ENCODE peak calls at places on chromosomes 7 and 10, in six cellular contexts. One of them, this sample, is unnamed.

GRCh38 chr7:105284014-105284413 is 104.7 kb downstream of the SRPK2 start:
- DNase-seq in epithelial cell of esophagus: no peak
- DNase-seq in AG09309: no peak
- DNase-seq in PC-3: no peak
- DNase-seq in fibroblast of lung: no peak
- DNase-seq in uterus: no peak
- DNase-seq in this sample: no peak

GRCh38 chr7:44634839-44635591 is 28.6 kb downstream of the OGDH start:
- DNase-seq in epithelial cell of esophagus: no peak
- DNase-seq in AG09309: no peak
- DNase-seq in PC-3: no peak
- DNase-seq in fibroblast of lung: no peak
- DNase-seq in uterus: no peak
- DNase-seq in this sample: no peak

GRCh38 chr7:127252736-127253288 is at the start of gene GRM8:
- DNase-seq in epithelial cell of esophagus: peak
- DNase-seq in AG09309: no peak
- DNase-seq in PC-3: peak
- DNase-seq in fibroblast of lung: peak
- DNase-seq in uterus: peak
- DNase-seq in this sample: no peak

GRCh38 chr10:88931548-88931947 is 21.0 kb downstream of the ACTA2 start:
- DNase-seq in epithelial cell of esophagus: no peak
- DNase-seq in AG09309: no peak
- DNase-seq in PC-3: no peak
- DNase-seq in fibroblast of lung: peak
- DNase-seq in uterus: no peak
- DNase-seq in this sample: no peak

GRCh38 chr10:30000802-30001571 is 58.4 kb downstream of the JCAD start:
- DNase-seq in epithelial cell of esophagus: peak
- DNase-seq in AG09309: peak
- DNase-seq in PC-3: peak
- DNase-seq in fibroblast of lung: peak
- DNase-seq in uterus: peak
- DNase-seq in this sample: peak

GRCh38 chr7:31492086-31492485 is 21.8 kb upstream of the ITPRID1 start:
- DNase-seq in epithelial cell of esophagus: no peak
- DNase-seq in AG09309: no peak
- DNase-seq in PC-3: no peak
- DNase-seq in fibroblast of lung: no peak
- DNase-seq in uterus: no peak
- DNase-seq in this sample: no peak

GRCh38 chr10:132398566-132398991 is 1.6 kb downstream of the PWWP2B start:
- DNase-seq in epithelial cell of esophagus: no peak
- DNase-seq in AG09309: no peak
- DNase-seq in PC-3: no peak
- DNase-seq in fibroblast of lung: no peak
- DNase-seq in uterus: peak
- DNase-seq in this sample: no peak

GRCh38 chr10:112858990-112859520 is 91.0 kb upstream of the TCF7L2 start:
- DNase-seq in epithelial cell of esophagus: no peak
- DNase-seq in AG09309: no peak
- DNase-seq in PC-3: no peak
- DNase-seq in fibroblast of lung: no peak
- DNase-seq in uterus: no peak
- DNase-seq in this sample: no peak

GRCh38 chr7:3294432-3295100 is 6.5 kb upstream of the SDK1 start:
- DNase-seq in epithelial cell of esophagus: peak
- DNase-seq in AG09309: no peak
- DNase-seq in PC-3: peak
- DNase-seq in fibroblast of lung: no peak
- DNase-seq in uterus: no peak
- DNase-seq in this sample: no peak

GRCh38 chr7:19122018-19122588 is 4.7 kb upstream of the TWIST1 start:
- DNase-seq in epithelial cell of esophagus: peak
- DNase-seq in AG09309: no peak
- DNase-seq in PC-3: peak
- DNase-seq in fibroblast of lung: peak
- DNase-seq in uterus: no peak
- DNase-seq in this sample: peak

GRCh38 chr10:27635290-27635689 is 110.3 kb downstream of the MKX start:
- DNase-seq in epithelial cell of esophagus: no peak
- DNase-seq in AG09309: no peak
- DNase-seq in PC-3: no peak
- DNase-seq in fibroblast of lung: no peak
- DNase-seq in uterus: no peak
- DNase-seq in this sample: no peak

GRCh38 chr10:49738616-49739360 is 23.3 kb downstream of the OGDHL start:
- DNase-seq in epithelial cell of esophagus: no peak
- DNase-seq in AG09309: no peak
- DNase-seq in PC-3: no peak
- DNase-seq in fibroblast of lung: no peak
- DNase-seq in uterus: no peak
- DNase-seq in this sample: no peak

GRCh38 chr7:30721211-30721610 is 30.7 kb upstream of the INMT start:
- DNase-seq in epithelial cell of esophagus: no peak
- DNase-seq in AG09309: no peak
- DNase-seq in PC-3: no peak
- DNase-seq in fibroblast of lung: no peak
- DNase-seq in uterus: no peak
- DNase-seq in this sample: no peak

GRCh38 chr7:120931243-120931642 is 19.3 kb upstream of the ING3 start:
- DNase-seq in epithelial cell of esophagus: no peak
- DNase-seq in AG09309: no peak
- DNase-seq in PC-3: peak
- DNase-seq in fibroblast of lung: peak
- DNase-seq in uterus: no peak
- DNase-seq in this sample: no peak

GRCh38 chr7:123979876-123980275 is 53.0 kb downstream of the TMEM229A start:
- DNase-seq in epithelial cell of esophagus: peak
- DNase-seq in AG09309: no peak
- DNase-seq in PC-3: peak
- DNase-seq in fibroblast of lung: peak
- DNase-seq in uterus: no peak
- DNase-seq in this sample: no peak

GRCh38 chr7:1670894-1671875 is 1.1 kb downstream of the ELFN1 start:
- DNase-seq in epithelial cell of esophagus: no peak
- DNase-seq in AG09309: no peak
- DNase-seq in PC-3: no peak
- DNase-seq in fibroblast of lung: no peak
- DNase-seq in uterus: peak
- DNase-seq in this sample: no peak

GRCh38 chr10:98339790-98340189 is 71.8 kb upstream of the LOXL4 start:
- DNase-seq in epithelial cell of esophagus: no peak
- DNase-seq in AG09309: no peak
- DNase-seq in PC-3: no peak
- DNase-seq in fibroblast of lung: no peak
- DNase-seq in uterus: no peak
- DNase-seq in this sample: no peak

GRCh38 chr7:124351950-124352349 is 319.1 kb upstream of the TMEM229A start:
- DNase-seq in epithelial cell of esophagus: no peak
- DNase-seq in AG09309: no peak
- DNase-seq in PC-3: no peak
- DNase-seq in fibroblast of lung: no peak
- DNase-seq in uterus: no peak
- DNase-seq in this sample: no peak

GRCh38 chr7:157623556-157623955 is 286.8 kb downstream of the DNAJB6 start:
- DNase-seq in epithelial cell of esophagus: no peak
- DNase-seq in AG09309: no peak
- DNase-seq in PC-3: no peak
- DNase-seq in fibroblast of lung: no peak
- DNase-seq in uterus: no peak
- DNase-seq in this sample: no peak

GRCh38 chr7:150432915-150433892 is 17.2 kb upstream of the GIMAP8 start:
- DNase-seq in epithelial cell of esophagus: no peak
- DNase-seq in AG09309: no peak
- DNase-seq in PC-3: no peak
- DNase-seq in fibroblast of lung: no peak
- DNase-seq in uterus: no peak
- DNase-seq in this sample: no peak

GRCh38 chr10:131246775-131247174 is 64.7 kb downstream of the TCERG1L start:
- DNase-seq in epithelial cell of esophagus: no peak
- DNase-seq in AG09309: no peak
- DNase-seq in PC-3: no peak
- DNase-seq in fibroblast of lung: no peak
- DNase-seq in uterus: no peak
- DNase-seq in this sample: no peak

DNA sequence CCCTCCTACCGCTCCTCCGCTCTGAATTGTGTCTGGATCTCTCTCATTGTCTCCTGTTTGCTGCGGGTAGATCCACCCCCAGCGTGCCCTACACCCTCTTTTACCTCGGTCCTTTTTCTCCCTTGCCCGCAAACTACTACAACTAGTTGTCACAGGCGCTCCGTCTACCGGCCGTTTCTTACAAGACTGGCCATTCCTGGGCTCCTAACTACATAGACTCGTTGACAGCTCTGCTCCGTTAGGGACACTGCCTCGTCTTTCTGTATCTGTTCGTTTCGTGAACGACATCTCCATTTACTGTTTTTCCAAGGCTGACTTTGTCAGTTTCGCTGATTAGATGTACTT is 793 bp downstream of the TAF3 start:
- DNase-seq in epithelial cell of esophagus: peak
- DNase-seq in AG09309: no peak
- DNase-seq in PC-3: peak
- DNase-seq in fibroblast of lung: peak
- DNase-seq in uterus: no peak
- DNase-seq in this sample: peak
- TF ChIP-seq CTCF in epithelial cell of esophagus: peak
- TF ChIP-seq CTCF in AG09309: peak
- TF ChIP-seq CTCF in PC-3: peak
- TF ChIP-seq CTCF in fibroblast of lung: peak
- TF ChIP-seq CTCF in uterus: no peak
- TF ChIP-seq CTCF in this sample: peak

GRCh38 chr7:156017431-156017830 is 205.2 kb upstream of the SHH start:
- DNase-seq in epithelial cell of esophagus: no peak
- DNase-seq in AG09309: no peak
- DNase-seq in PC-3: no peak
- DNase-seq in fibroblast of lung: no peak
- DNase-seq in uterus: no peak
- DNase-seq in this sample: no peak

GRCh38 chr7:156012412-156012811 is 200.1 kb upstream of the SHH start:
- DNase-seq in epithelial cell of esophagus: no peak
- DNase-seq in AG09309: no peak
- DNase-seq in PC-3: no peak
- DNase-seq in fibroblast of lung: no peak
- DNase-seq in uterus: no peak
- DNase-seq in this sample: no peak

GRCh38 chr7:156015237-156016020 is 203.2 kb upstream of the SHH start:
- DNase-seq in epithelial cell of esophagus: no peak
- DNase-seq in AG09309: no peak
- DNase-seq in PC-3: no peak
- DNase-seq in fibroblast of lung: no peak
- DNase-seq in uterus: no peak
- DNase-seq in this sample: no peak

GRCh38 chr7:156014808-156015207 is 202.5 kb upstream of the SHH start:
- DNase-seq in epithelial cell of esophagus: no peak
- DNase-seq in AG09309: no peak
- DNase-seq in PC-3: no peak
- DNase-seq in fibroblast of lung: no peak
- DNase-seq in uterus: no peak
- DNase-seq in this sample: no peak

GRCh38 chr7:156014201-156014600 is 201.9 kb upstream of the SHH start:
- DNase-seq in epithelial cell of esophagus: no peak
- DNase-seq in AG09309: no peak
- DNase-seq in PC-3: no peak
- DNase-seq in fibroblast of lung: no peak
- DNase-seq in uterus: no peak
- DNase-seq in this sample: no peak
- TF ChIP-seq CTCF in epithelial cell of esophagus: no peak
- TF ChIP-seq CTCF in AG09309: no peak
- TF ChIP-seq CTCF in PC-3: no peak
- TF ChIP-seq CTCF in fibroblast of lung: no peak
- TF ChIP-seq CTCF in uterus: no peak
- TF ChIP-seq CTCF in this sample: no peak

GRCh38 chr10:13991353-13991752 is 339.4 kb downstream of the FRMD4A start:
- DNase-seq in epithelial cell of esophagus: no peak
- DNase-seq in AG09309: no peak
- DNase-seq in PC-3: no peak
- DNase-seq in fibroblast of lung: no peak
- DNase-seq in uterus: no peak
- DNase-seq in this sample: no peak
- TF ChIP-seq CTCF in epithelial cell of esophagus: no peak
- TF ChIP-seq CTCF in AG09309: peak
- TF ChIP-seq CTCF in PC-3: no peak
- TF ChIP-seq CTCF in fibroblast of lung: peak
- TF ChIP-seq CTCF in uterus: no peak
- TF ChIP-seq CTCF in this sample: no peak

GRCh38 chr10:129843131-129843541 is 120.9 kb downstream of the EBF3 start:
- DNase-seq in epithelial cell of esophagus: no peak
- DNase-seq in AG09309: no peak
- DNase-seq in PC-3: no peak
- DNase-seq in fibroblast of lung: no peak
- DNase-seq in uterus: no peak
- DNase-seq in this sample: no peak
- TF ChIP-seq CTCF in epithelial cell of esophagus: no peak
- TF ChIP-seq CTCF in AG09309: no peak
- TF ChIP-seq CTCF in PC-3: no peak
- TF ChIP-seq CTCF in fibroblast of lung: no peak
- TF ChIP-seq CTCF in uterus: no peak
- TF ChIP-seq CTCF in this sample: no peak

GRCh38 chr10:70761031-70761601 is 24.1 kb downstream of the TBATA start:
- DNase-seq in epithelial cell of esophagus: no peak
- DNase-seq in AG09309: no peak
- DNase-seq in PC-3: peak
- DNase-seq in fibroblast of lung: no peak
- DNase-seq in uterus: no peak
- DNase-seq in this sample: peak
- TF ChIP-seq CTCF in epithelial cell of esophagus: peak
- TF ChIP-seq CTCF in AG09309: peak
- TF ChIP-seq CTCF in PC-3: peak
- TF ChIP-seq CTCF in fibroblast of lung: peak
- TF ChIP-seq CTCF in uterus: no peak
- TF ChIP-seq CTCF in this sample: peak

GRCh38 chr10:63986536-63986935 is 465.3 kb downstream of the REEP3 start:
- DNase-seq in epithelial cell of esophagus: no peak
- DNase-seq in AG09309: no peak
- DNase-seq in PC-3: no peak
- DNase-seq in fibroblast of lung: no peak
- DNase-seq in uterus: no peak
- DNase-seq in this sample: no peak

GRCh38 chr10:63987212-63987611 is 466.0 kb downstream of the REEP3 start:
- DNase-seq in epithelial cell of esophagus: no peak
- DNase-seq in AG09309: no peak
- DNase-seq in PC-3: no peak
- DNase-seq in fibroblast of lung: no peak
- DNase-seq in uterus: no peak
- DNase-seq in this sample: no peak
- TF ChIP-seq CTCF in epithelial cell of esophagus: no peak
- TF ChIP-seq CTCF in AG09309: no peak
- TF ChIP-seq CTCF in PC-3: peak
- TF ChIP-seq CTCF in fibroblast of lung: no peak
- TF ChIP-seq CTCF in uterus: no peak
- TF ChIP-seq CTCF in this sample: no peak

This sample was measured in HFFc6.